ENCODE peak calls at places on chromosomes 12 and 14, in ten cellular contexts. D, X, Y, Q, L, N, Z, R, B and O are unnamed samples.

GRCh38 chr12:107415834-107416233 is 269.8 kb upstream of the PWP1 start:
- DNase-seq in D (no peak), X (peak), Y (no peak), Q (peak), L (no peak), N (no peak), Z (no peak), R (no peak), B (no peak), O (no peak)

GRCh38 chr14:92549853-92550244 is 36.3 kb downstream of the RIN3 start:
- DNase-seq in D (no peak), X (peak), Y (no peak), Q (no peak), L (no peak), N (no peak), Z (no peak), R (no peak), B (no peak), O (no peak)

GRCh38 chr12:990308-990648 is 745 bp upstream of the ERC1 start:
- DNase-seq in D (peak), X (peak), Y (peak), Q (peak), L (no peak), N (peak), Z (peak), R (peak), B (no peak), O (peak)

GRCh38 chr12:107027304-107028053 is 40.5 kb upstream of the MTERF2 start:
- DNase-seq in D (peak), X (peak), Y (no peak), Q (peak), L (no peak), N (no peak), Z (no peak), R (peak), B (no peak), O (no peak)

GRCh38 chr14:23636317-23637211 is at the start of gene DHRS2:
- DNase-seq in D (no peak), X (no peak), Y (no peak), Q (no peak), L (no peak), N (no peak), Z (no peak), R (no peak), B (no peak), O (no peak)

GRCh38 chr14:92524603-92525185 is 11.1 kb downstream of the RIN3 start:
- DNase-seq in D (no peak), X (no peak), Y (no peak), Q (no peak), L (no peak), N (no peak), Z (no peak), R (no peak), B (no peak), O (no peak)

GRCh38 chr14:62076825-62077660 is 314.8 kb downstream of the SNAPC1 start:
- DNase-seq in D (no peak), X (no peak), Y (no peak), Q (no peak), L (no peak), N (no peak), Z (no peak), R (no peak), B (no peak), O (no peak)

GRCh38 chr12:131720921-131721320 is 10.0 kb downstream of the SFSWAP start:
- DNase-seq in D (no peak), X (peak), Y (no peak), Q (peak), L (no peak), N (no peak), Z (no peak), R (no peak), B (no peak), O (no peak)

GRCh38 chr14:100748403-100748802 is 21.7 kb downstream of the DLK1 start:
- DNase-seq in D (no peak), X (no peak), Y (no peak), Q (no peak), L (no peak), N (no peak), Z (no peak), R (no peak), B (no peak), O (no peak)

GRCh38 chr14:36767603-36768281 is 106.1 kb downstream of the PAX9 start:
- DNase-seq in D (no peak), X (no peak), Y (no peak), Q (peak), L (no peak), N (no peak), Z (no peak), R (no peak), B (no peak), O (no peak)

GRCh38 chr12:45557020-45557419 is 172.5 kb upstream of the ARID2 start:
- DNase-seq in D (no peak), X (no peak), Y (no peak), Q (no peak), L (no peak), N (no peak), Z (no peak), R (no peak), B (no peak), O (no peak)

GRCh38 chr12:109944561-109944960 is 44.5 kb downstream of the TCHP start:
- DNase-seq in D (no peak), X (no peak), Y (no peak), Q (peak), L (no peak), N (no peak), Z (no peak), R (no peak), B (no peak), O (no peak)

GRCh38 chr14:95095991-95096390 is 61.3 kb downstream of the DICER1 start:
- DNase-seq in D (no peak), X (no peak), Y (no peak), Q (no peak), L (no peak), N (no peak), Z (no peak), R (no peak), B (no peak), O (no peak)

GRCh38 chr14:59632381-59632780 is 55.8 kb upstream of the CCDC175 start:
- DNase-seq in D (peak), X (peak), Y (no peak), Q (peak), L (no peak), N (no peak), Z (no peak), R (no peak), B (peak), O (no peak)